ENCODE peak calls at places on chromosome 19, in seven cellular contexts. X is activated T-helper 2 cell treated with anti-CD3 and anti-CD28 coated beads, Interferon-gamma antibody, Interleukin-2, Interleukin-4, amounts not matched to agents 10 μg/mL and 5 μg/mL and 100 μg/mL, durations not matched to agents 14 hours and 24 hours and 36 hours; S is Ammon's horn; G is CD8-positive, alpha-beta T cell; W is CD4-positive, alpha-beta memory T cell; R is fibroblast of the conjunctiva; I is AG08396. P is an unnamed sample.

GRCh38 chr19:39759457-39760184 is 19.0 kb upstream of the LEUTX start:
- DNase-seq in I (no peak), G (no peak), W (no peak), R (no peak), S (no peak), X (no peak), P (no peak)

GRCh38 chr19:1848399-1849131 is at the start of gene REXO1:
- DNase-seq in W (peak), X (peak), R (peak), I (peak), G (peak), S (peak), P (peak)

GRCh38 chr19:45428385-45429231 is 4.9 kb upstream of the ERCC1 start:
- DNase-seq in R (no peak), G (no peak), S (no peak), I (peak), X (no peak), W (no peak), P (no peak)

GRCh38 chr19:18167975-18168645 is 5.5 kb upstream of the IFI30 start:
- DNase-seq in X (peak), S (no peak), I (peak), W (no peak), G (peak), R (no peak), P (no peak)

GRCh38 chr19:8607386-8607785 is 3.1 kb downstream of the ADAMTS10 start:
- DNase-seq in S (peak), R (peak), G (no peak), I (peak), X (no peak), W (no peak), P (no peak)

GRCh38 chr19:38736413-38737280 is 7.6 kb downstream of the CAPN12 start:
- DNase-seq in R (no peak), I (peak), S (no peak), G (peak), W (peak), X (no peak), P (peak)

GRCh38 chr19:7294571-7295212 is 478 bp upstream of the INSR start:
- DNase-seq in I (peak), R (peak), S (peak), W (no peak), X (no peak), G (no peak), P (peak)

GRCh38 chr19:33950141-33950805 is 153.6 kb downstream of the KCTD15 start:
- DNase-seq in S (no peak), I (no peak), G (no peak), W (no peak), X (no peak), R (no peak), P (peak)

GRCh38 chr19:35959040-35959967 is 23.1 kb downstream of the LRFN3 start:
- DNase-seq in I (peak), X (peak), W (peak), S (peak), R (no peak), G (peak), P (no peak)